ENCODE peak calls at places on chromosomes 2 and 18, in nine cellular contexts. T, Y, A, K, V, I, J, C and W are unnamed samples.

GRCh38 chr2:54008439-54008838 is 37.6 kb upstream of the PSME4 start:
- DNase-seq in T (no peak), Y (no peak), A (no peak), K (no peak), V (no peak), I (no peak), J (no peak), C (no peak), W (no peak)

GRCh38 chr18:22639626-22640025 is 221.9 kb upstream of the CTAGE1 start:
- DNase-seq in T (no peak), Y (no peak), A (no peak), K (no peak), V (no peak), I (no peak), J (no peak), C (no peak), W (no peak)

GRCh38 chr2:12718662-12719399 is 2.1 kb downstream of the TRIB2 start:
- DNase-seq in T (peak; percentile 48), Y (no peak), A (peak; percentile 22), K (no peak), V (no peak), I (no peak), J (no peak), C (peak; percentile 29), W (no peak)

GRCh38 chr2:165114345-165114943 is 89.4 kb downstream of the SCN3A start:
- DNase-seq in T (peak; percentile 76), Y (no peak), A (peak; percentile 32), K (no peak), V (no peak), I (no peak), J (no peak), C (peak; percentile 4), W (no peak)

GRCh38 chr2:180599804-180600203 is 380.6 kb upstream of the UBE2E3 start:
- DNase-seq in T (no peak), Y (no peak), A (no peak), K (no peak), V (no peak), I (no peak), J (no peak), C (no peak), W (no peak)

GRCh38 chr2:120472891-120473309 is 127.0 kb downstream of the INHBB start:
- DNase-seq in T (no peak), Y (no peak), A (no peak), K (no peak), V (no peak), I (no peak), J (no peak), C (no peak), W (no peak)

GRCh38 chr2:135798762-135799161 is 38.2 kb downstream of the LCT start:
- DNase-seq in T (no peak), Y (no peak), A (peak; percentile 9), K (no peak), V (no peak), I (no peak), J (no peak), C (no peak), W (no peak)

GRCh38 chr2:160145471-160145870 is 54.6 kb downstream of the ITGB6 start:
- DNase-seq in T (no peak), Y (no peak), A (no peak), K (no peak), V (no peak), I (no peak), J (no peak), C (no peak), W (no peak)